ENCODE peak calls at places on chromosomes 4 and X, in five cellular contexts. V, R, M, N and H are unnamed samples.

GRCh38 chr4:40976343-40976742 is 226.6 kb downstream of the NSUN7 start:
- DNase-seq in M (peak), V (no peak), N (no peak), R (peak), H (peak)

GRCh38 chr4:59339631-59340030 is 1860.5 kb upstream of the ADGRL3 start:
- DNase-seq in R (no peak), V (no peak), N (no peak), M (no peak), H (peak)

GRCh38 chr4:183260491-183261151 is 59.5 kb downstream of the CLDN22 start:
- DNase-seq in V (no peak), R (no peak), M (no peak), N (no peak), H (no peak)

GRCh38 chr4:137812258-137812657 is 280.0 kb upstream of the PCDH18 start:
- DNase-seq in M (no peak), R (no peak), N (no peak), V (no peak), H (no peak)

GRCh38 chrX:46574337-46574940 is 874 bp downstream of the CHST7 start:
- DNase-seq in M (peak), N (peak), R (no peak), V (peak), H (no peak)

GRCh38 chr4:152369903-152370296 is 166.0 kb downstream of the FBXW7 start:
- DNase-seq in V (no peak), N (no peak), R (peak), M (peak), H (no peak)

GRCh38 chrX:41664307-41665299 is 24.2 kb upstream of the GPR34 start:
- DNase-seq in V (no peak), R (peak), N (no peak), M (peak), H (no peak)

GRCh38 chrX:103254171-103254824 is 657 bp downstream of the TCEAL8 start:
- DNase-seq in V (peak), R (peak), N (peak), M (peak), H (peak)

GRCh38 chr4:170674176-170674575 is 584.4 kb upstream of the AADAT start:
- DNase-seq in V (no peak), M (no peak), N (no peak), R (peak), H (no peak)

GRCh38 chr4:104860227-104861123 is 286.2 kb upstream of the TET2 start:
- DNase-seq in N (peak), R (peak), V (peak), M (peak), H (peak)

GRCh38 chrX:133983243-133983973 is 2.0 kb downstream of the GPC3 start:
- DNase-seq in M (no peak), N (no peak), V (no peak), R (no peak), H (no peak)

GRCh38 chrX:108439961-108440696 is 491 bp downstream of the COL4A5 start:
- DNase-seq in R (peak), V (peak), N (no peak), M (no peak), H (no peak)

GRCh38 chrX:44155126-44155525 is 181.9 kb upstream of the NDP start:
- DNase-seq in R (no peak), M (no peak), V (no peak), N (no peak), H (no peak)

GRCh38 chr4:133464311-133464710 is 315.2 kb downstream of the PCDH10 start:
- DNase-seq in R (no peak), M (no peak), V (no peak), N (no peak), H (no peak)

GRCh38 chr4:54499308-54500074 is 158.3 kb upstream of the KIT start:
- DNase-seq in V (no peak), N (no peak), R (peak), M (no peak), H (no peak)

GRCh38 chr4:6794189-6794588 is 11.7 kb downstream of the KIAA0232 start:
- DNase-seq in R (no peak), N (no peak), M (no peak), V (no peak), H (no peak)

GRCh38 chr4:101019941-101020401 is 327.4 kb downstream of the PPP3CA start:
- DNase-seq in N (no peak), M (peak), V (no peak), R (peak), H (no peak)

GRCh38 chrX:132958086-132958703 is at the start of gene HS6ST2:
- DNase-seq in M (peak), R (no peak), V (peak), N (peak), H (peak)

GRCh38 chrX:49290215-49290614 is 13.2 kb upstream of the GAGE10 start:
- DNase-seq in M (no peak), N (no peak), R (no peak), V (no peak), H (no peak)

GRCh38 chr4:188455353-188455752 is 316.1 kb downstream of the TRIML1 start:
- DNase-seq in N (no peak), V (no peak), M (no peak), R (no peak), H (no peak)

GRCh38 chr4:3364634-3365314 is 72.0 kb downstream of the RGS12 start:
- DNase-seq in V (no peak), R (no peak), N (peak), M (no peak), H (no peak)

GRCh38 chrX:41082783-41083182 is 2.5 kb upstream of the USP9X start:
- DNase-seq in N (no peak), R (no peak), V (no peak), M (no peak), H (no peak)

GRCh38 chrX:38379088-38379487 is 26.7 kb downstream of the OTC start:
- DNase-seq in N (no peak), R (no peak), V (no peak), M (no peak), H (no peak)

GRCh38 chrX:148310402-148311200 is 189.8 kb upstream of the AFF2 start:
- DNase-seq in N (no peak), V (no peak), R (no peak), M (no peak), H (no peak)

DNA sequence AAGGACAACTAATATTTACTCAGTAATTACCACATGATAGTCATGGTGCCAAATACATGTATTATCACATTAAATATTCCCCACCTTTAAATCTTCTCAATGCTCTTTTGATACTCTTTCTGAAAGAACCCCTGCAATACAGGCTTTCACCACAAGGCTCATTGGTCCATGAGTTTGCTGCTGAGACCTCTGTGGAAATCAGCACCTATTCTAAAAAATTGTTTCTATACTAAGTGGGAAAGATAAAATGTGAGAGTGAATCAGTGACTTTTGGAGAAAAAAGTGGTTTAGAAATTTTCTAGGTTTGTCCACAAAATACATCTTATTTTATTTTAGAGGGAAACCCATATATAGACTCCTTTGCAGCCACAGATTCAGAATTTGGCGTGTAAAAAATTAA is 257.3 kb downstream of the ZIC3 start:
- DNase-seq in M (no peak), R (no peak), V (no peak), N (no peak), H (no peak)
- H4K8ac ChIP-seq in M (no peak), R (no peak), V (no peak), N (no peak), H (no peak)

GRCh38 chrX:3348191-3348590 is 1.7 kb upstream of the MXRA5 start:
- DNase-seq in M (no peak), N (no peak), V (no peak), R (no peak), H (no peak)

GRCh38 chrX:3351287-3351686 is 4.8 kb upstream of the MXRA5 start:
- DNase-seq in V (no peak), N (no peak), M (peak), R (no peak), H (no peak)

GRCh38 chrX:3345281-3346081 is 971 bp downstream of the MXRA5 start:
- DNase-seq in N (peak), R (no peak), M (peak), V (peak), H (peak)

DNA sequence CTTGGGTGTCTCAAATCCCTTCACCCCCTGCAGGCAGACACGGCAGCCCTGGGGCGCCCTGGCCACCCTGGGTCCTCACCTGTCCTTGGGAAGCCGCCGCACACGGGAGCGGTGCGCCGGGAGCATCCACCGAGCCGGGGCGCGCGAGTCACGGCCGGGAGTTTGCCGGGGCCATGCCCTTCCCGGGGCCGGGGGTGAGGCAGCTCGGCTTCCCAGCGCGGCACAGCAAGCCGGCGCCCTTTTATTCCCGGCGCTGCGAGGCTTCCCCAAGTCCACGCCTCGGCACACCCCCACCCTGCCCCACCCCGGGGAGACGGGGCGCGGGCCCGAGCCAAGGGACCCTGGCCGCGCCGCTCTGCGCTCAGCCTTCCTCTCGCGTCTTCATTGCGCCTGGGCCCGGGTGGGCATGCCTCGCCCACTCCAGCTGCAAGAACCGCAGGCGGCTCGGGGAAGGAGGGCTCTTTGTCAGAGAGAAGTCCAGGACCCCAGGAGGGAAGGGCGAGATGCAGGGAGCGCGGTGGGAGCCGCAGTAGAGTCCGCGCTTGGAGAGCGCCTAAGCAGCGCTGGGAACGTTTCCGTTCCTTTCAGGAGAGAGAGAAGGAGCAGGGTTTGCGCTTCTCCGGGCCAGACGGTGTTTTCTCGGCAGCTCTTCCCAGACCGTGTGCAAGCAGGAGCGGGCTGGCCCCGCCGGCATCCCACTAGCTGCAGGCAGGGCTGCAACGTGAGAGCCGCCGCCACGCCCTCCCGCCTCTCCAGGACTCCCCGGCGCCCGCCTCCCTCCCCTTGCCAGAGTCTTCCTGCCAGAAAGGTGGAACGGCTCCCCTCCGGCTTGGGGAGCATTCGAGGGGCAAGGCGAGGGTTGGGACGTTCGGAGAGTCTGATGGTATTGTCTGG is at the start of gene MXRA5:
- DNase-seq in V (peak), M (peak), N (peak), R (peak), H (peak)
- H2AK5ac ChIP-seq in V (no peak), M (no peak), N (no peak), R (no peak), H (no peak)

DNA sequence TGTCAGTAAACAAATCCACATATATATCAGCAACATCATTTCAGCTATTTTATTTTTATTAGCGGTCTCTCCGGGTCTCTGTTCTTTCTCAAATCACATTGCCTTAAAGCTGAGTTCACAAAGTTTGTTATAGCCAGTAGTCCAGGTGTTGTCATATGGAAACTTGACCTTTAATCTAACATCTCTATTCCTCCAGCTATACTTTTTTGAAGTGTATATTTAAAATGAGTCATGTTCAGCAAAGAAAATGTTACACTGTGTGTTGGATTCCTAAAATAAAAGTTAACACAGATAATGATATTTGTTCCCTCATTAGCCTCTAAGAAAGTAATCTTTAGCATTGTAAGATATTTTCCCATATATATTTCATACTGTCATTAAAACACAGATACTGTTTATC is 63.6 kb downstream of the SMARCAD1 start:
- DNase-seq in V (no peak), N (no peak), M (no peak), R (peak), H (no peak)
- H4K91ac ChIP-seq in V (no peak), N (no peak), M (no peak), R (no peak), H (no peak)

GRCh38 chr4:125101706-125102105 is 213.0 kb upstream of the FAT4 start:
- DNase-seq in M (no peak), N (no peak), R (no peak), V (no peak), H (no peak)

GRCh38 chr4:125097729-125098128 is 217.0 kb upstream of the FAT4 start:
- DNase-seq in N (no peak), M (no peak), R (no peak), V (no peak), H (no peak)

GRCh38 chr4:125091031-125091540 is 223.7 kb upstream of the FAT4 start:
- DNase-seq in N (no peak), V (no peak), R (no peak), M (no peak), H (no peak)

DNA sequence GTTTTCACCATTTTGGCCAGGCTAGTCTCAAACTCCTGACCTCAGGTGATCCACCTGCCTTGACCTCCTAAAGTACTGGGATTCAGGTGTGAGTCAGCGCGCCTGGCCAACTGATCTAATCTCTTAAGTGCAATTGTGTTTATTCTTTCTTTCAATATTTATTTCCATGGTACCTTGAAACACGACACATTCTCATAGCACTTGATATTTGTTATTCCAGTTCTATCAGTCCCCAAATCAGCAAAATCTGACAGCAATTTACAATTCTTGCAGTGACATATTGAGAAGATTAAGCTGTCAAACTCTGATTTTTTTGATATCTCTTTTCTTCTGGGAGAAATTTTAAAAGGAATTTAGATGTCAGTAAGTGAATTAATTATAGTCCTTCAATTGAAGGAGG is 218.1 kb upstream of the FAT4 start:
- DNase-seq in R (no peak), V (no peak), N (no peak), M (no peak), H (no peak)
- H4K8ac ChIP-seq in R (no peak), V (no peak), N (no peak), M (no peak), H (no peak)

DNA sequence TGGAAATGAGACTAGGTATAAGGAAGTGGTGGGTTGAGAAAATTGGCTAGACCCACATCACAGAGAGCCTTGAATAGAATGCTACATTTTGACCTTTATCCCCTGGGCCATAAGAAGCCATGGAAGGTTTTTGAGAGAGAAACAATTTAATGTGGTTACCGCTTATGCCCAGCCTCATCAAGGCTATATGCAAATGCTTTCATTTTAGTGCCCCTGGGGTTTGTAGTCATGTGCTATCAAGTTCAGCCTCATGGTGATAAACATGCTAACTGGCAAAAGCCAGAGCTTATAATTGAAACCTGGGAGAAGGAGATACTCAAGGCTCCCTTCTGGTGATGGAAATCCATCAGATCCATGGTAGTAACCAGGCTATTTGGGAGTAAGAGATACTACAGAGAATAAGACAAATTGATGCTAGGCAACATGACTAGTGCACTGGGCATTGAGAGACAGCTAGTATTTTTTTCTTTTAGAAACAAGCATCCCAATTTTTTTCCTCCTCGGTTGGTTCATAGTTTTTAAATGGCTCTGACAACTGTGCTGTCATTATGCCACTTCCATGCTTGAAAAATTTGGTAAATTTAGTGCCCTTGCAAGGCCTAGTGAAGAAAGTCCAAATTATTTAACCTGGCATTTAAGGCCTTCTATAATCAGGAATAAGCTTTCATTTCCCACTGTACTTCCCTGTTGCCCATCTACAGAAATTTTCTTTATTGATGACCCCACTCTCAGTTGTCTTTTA is 16.0 kb downstream of the VSIG4 start:
- DNase-seq in V (no peak), M (no peak), R (no peak), N (no peak), H (no peak)
- H2AK5ac ChIP-seq in V (no peak), M (no peak), R (no peak), N (no peak), H (no peak)

DNA sequence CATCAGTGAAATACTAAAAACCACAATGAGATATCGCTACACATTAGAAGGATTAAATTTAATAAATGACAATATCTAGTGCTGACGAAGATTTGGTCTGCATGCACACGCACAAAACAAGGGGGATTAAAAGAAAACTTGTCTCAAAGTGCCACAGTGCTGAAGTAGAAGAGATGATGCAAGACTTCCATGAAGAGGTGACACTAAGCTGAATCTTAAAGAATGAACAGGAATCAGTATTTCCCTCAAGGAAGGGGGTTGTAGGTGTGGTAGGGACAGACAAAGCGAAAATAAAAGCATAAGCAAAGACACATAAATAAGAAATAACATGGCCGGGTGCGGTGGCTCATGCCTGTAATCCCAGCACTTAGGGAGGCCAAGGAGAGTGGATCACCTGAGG is 33.5 kb downstream of the CNOT6L start:
- DNase-seq in R (no peak), V (no peak), M (no peak), N (no peak), H (no peak)
- H4K91ac ChIP-seq in R (no peak), V (no peak), M (no peak), N (no peak), H (no peak)